ENCODE peak calls at places on chromosomes 1 and 21, in five cellular contexts. One of them, this sample, is unnamed. For H3K27me3, the result is how much of the 10 kb centered on the place peaks cover.

GRCh38 chr1:37240897-37241296 is 206.6 kb upstream of the GRIK3 start:
- DNase-seq in Peyer's patch: no peak
- DNase-seq in osteoblast: no peak
- DNase-seq in mammary epithelial cell: no peak
- DNase-seq in fibroblast of lung: no peak
- DNase-seq in this sample: no peak

GRCh38 chr1:231053493-231054162 is 13.6 kb upstream of the FAM89A start:
- DNase-seq in mammary epithelial cell: no peak
- DNase-seq in Peyer's patch: peak
- DNase-seq in fibroblast of lung: peak
- DNase-seq in osteoblast: peak
- DNase-seq in this sample: no peak

GRCh38 chr1:173616859-173617258 is 14.0 kb upstream of the SLC9C2 start:
- DNase-seq in fibroblast of lung: no peak
- DNase-seq in mammary epithelial cell: no peak
- DNase-seq in Peyer's patch: no peak
- DNase-seq in osteoblast: no peak
- DNase-seq in this sample: no peak

GRCh38 chr21:25970254-25970930 is 200.2 kb downstream of the APP start:
- DNase-seq in fibroblast of lung: no peak
- DNase-seq in Peyer's patch: no peak
- DNase-seq in osteoblast: no peak
- DNase-seq in mammary epithelial cell: no peak
- DNase-seq in this sample: no peak

GRCh38 chr1:175373786-175374623 is 181.4 kb upstream of the KIAA0040 start:
- DNase-seq in mammary epithelial cell: no peak
- DNase-seq in osteoblast: no peak
- DNase-seq in fibroblast of lung: peak
- DNase-seq in Peyer's patch: peak
- DNase-seq in this sample: no peak

GRCh38 chr1:39737546-39738169 is 1.0 kb upstream of the PPIE start:
- DNase-seq in fibroblast of lung: peak
- DNase-seq in Peyer's patch: no peak
- DNase-seq in mammary epithelial cell: no peak
- DNase-seq in osteoblast: no peak
- DNase-seq in this sample: no peak

GRCh38 chr1:50471967-50472366 is 48.7 kb upstream of the DMRTA2 start:
- DNase-seq in mammary epithelial cell: no peak
- DNase-seq in Peyer's patch: no peak
- DNase-seq in fibroblast of lung: no peak
- DNase-seq in osteoblast: no peak
- DNase-seq in this sample: no peak

GRCh38 chr1:31669786-31670582 is 25.3 kb upstream of the PEF1 start:
- DNase-seq in mammary epithelial cell: peak
- DNase-seq in fibroblast of lung: peak
- DNase-seq in Peyer's patch: peak
- DNase-seq in osteoblast: peak
- DNase-seq in this sample: no peak

GRCh38 chr1:40606160-40606559 is 59.3 kb downstream of the RIMS3 start:
- DNase-seq in mammary epithelial cell: no peak
- DNase-seq in fibroblast of lung: no peak
- DNase-seq in Peyer's patch: no peak
- DNase-seq in osteoblast: no peak
- DNase-seq in this sample: no peak

DNA sequence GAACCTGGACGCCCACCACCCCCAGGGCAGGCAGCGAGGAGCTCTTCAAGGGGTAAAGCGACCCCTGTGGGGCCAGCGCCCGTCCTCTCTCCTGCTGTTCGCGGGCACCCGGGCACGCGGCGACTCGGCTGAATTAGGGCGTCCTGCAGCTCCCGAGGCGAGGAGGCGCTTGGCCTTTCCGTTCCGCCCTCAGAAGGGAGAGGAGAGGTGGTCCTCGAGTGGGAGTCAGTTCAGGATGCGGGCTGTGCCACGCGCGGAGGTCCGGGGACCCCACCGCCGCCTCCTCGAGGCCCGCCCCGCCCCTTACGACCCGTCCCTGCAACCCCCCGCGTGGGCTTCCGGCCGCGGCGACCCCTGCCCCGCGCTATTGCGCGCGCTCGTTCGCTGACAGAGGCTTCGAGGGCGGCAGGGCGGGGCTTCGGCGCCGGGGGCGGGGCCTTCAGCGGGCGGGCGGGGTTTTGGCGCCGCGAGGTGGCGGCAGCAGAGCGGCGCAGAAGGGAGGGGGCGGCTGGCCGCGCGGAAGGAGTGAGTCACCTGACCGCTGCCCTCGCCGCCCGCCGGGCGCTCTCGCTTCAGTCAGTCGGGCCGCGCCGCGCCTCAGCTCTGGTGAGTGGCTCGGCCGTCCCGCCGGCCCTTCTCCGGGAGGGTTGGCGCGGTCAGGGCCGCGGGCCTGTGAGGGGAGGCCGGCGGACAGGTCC is at the start of gene BACH1:
- DNase-seq in osteoblast: peak
- DNase-seq in mammary epithelial cell: peak
- DNase-seq in fibroblast of lung: peak
- DNase-seq in Peyer's patch: peak
- DNase-seq in this sample: peak
- TF ChIP-seq CTCF in osteoblast: peak
- TF ChIP-seq CTCF in mammary epithelial cell: peak
- TF ChIP-seq CTCF in fibroblast of lung: no peak
- TF ChIP-seq CTCF in Peyer's patch: peak
- TF ChIP-seq CTCF in this sample: peak

GRCh38 chr1:17053685-17054410 is at the start of gene SDHB:
- DNase-seq in mammary epithelial cell: peak
- DNase-seq in Peyer's patch: peak
- DNase-seq in fibroblast of lung: peak
- DNase-seq in osteoblast: peak
- DNase-seq in this sample: peak

GRCh38 chr1:17055801-17056200 is 2.0 kb upstream of the SDHB start:
- DNase-seq in osteoblast: no peak
- DNase-seq in Peyer's patch: no peak
- DNase-seq in fibroblast of lung: no peak
- DNase-seq in mammary epithelial cell: no peak
- DNase-seq in this sample: no peak

GRCh38 chr1:17047924-17048323 is 5.9 kb downstream of the SDHB start:
- DNase-seq in osteoblast: no peak
- DNase-seq in mammary epithelial cell: no peak
- DNase-seq in Peyer's patch: no peak
- DNase-seq in fibroblast of lung: no peak
- DNase-seq in this sample: no peak

GRCh38 chr1:17053071-17053684 is 654 bp downstream of the SDHB start:
- DNase-seq in osteoblast: no peak
- DNase-seq in mammary epithelial cell: no peak
- DNase-seq in Peyer's patch: no peak
- DNase-seq in fibroblast of lung: no peak
- DNase-seq in this sample: no peak

DNA sequence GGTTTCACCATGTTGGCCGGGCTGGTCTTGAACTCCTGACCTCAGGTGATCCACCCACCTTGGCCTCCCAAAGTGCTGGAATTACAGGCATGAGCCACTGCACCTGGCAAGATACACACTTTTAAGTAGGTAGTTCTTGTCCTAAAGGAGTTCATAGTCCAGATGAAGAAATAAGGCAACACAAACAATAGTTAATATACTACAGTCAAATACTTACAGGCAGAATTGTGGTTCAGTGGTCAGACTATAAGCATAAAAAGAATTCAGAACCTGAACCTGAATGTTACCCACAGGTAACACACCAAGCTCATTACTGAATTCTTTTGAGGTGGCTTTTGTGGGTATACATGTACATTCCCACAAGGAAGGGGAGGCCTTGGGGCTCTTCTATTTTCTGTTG is 1.8 kb downstream of the SDHB start:
- DNase-seq in fibroblast of lung: no peak
- DNase-seq in mammary epithelial cell: no peak
- DNase-seq in Peyer's patch: no peak
- DNase-seq in osteoblast: no peak
- DNase-seq in this sample: no peak
- H3K4me3 ChIP-seq in fibroblast of lung: no peak
- H3K4me3 ChIP-seq in mammary epithelial cell: no peak
- H3K4me3 ChIP-seq in Peyer's patch: no peak
- H3K4me3 ChIP-seq in osteoblast: no peak
- H3K4me3 ChIP-seq in this sample: no peak

GRCh38 chr1:206504363-206504713 is 3.0 kb upstream of the RASSF5 start:
- DNase-seq in fibroblast of lung: no peak
- DNase-seq in osteoblast: no peak
- DNase-seq in Peyer's patch: no peak
- DNase-seq in mammary epithelial cell: no peak
- DNase-seq in this sample: no peak
- H3K27me3 ChIP-seq in fibroblast of lung: under half
- H3K27me3 ChIP-seq in osteoblast: under half
- H3K27me3 ChIP-seq in Peyer's patch: under half
- H3K27me3 ChIP-seq in mammary epithelial cell: under half
- H3K27me3 ChIP-seq in this sample: under half

DNA sequence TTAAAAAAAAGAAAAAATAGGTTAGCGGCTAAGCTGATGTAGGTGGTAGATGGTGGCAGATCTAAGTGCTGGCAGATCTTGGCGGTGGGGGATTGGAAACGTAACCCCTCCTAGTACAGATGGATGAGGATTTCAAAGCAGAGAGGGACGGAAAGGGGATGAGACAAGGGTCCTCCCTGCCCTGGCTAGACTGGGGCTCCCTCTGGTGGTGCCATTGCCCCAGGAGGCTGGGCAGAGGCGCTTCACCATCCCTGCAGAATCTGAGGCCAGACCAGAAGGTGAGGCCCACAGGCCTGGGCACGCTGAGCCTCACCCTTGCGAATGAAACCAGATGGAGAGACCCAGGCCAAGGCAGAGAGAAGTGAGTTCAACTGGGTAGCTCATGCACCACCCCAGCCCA is 7.0 kb upstream of the PLEKHA6 start:
- DNase-seq in mammary epithelial cell: no peak
- DNase-seq in osteoblast: no peak
- DNase-seq in Peyer's patch: no peak
- DNase-seq in fibroblast of lung: no peak
- DNase-seq in this sample: no peak
- TF ChIP-seq CTCF in mammary epithelial cell: peak
- TF ChIP-seq CTCF in osteoblast: peak
- TF ChIP-seq CTCF in Peyer's patch: peak
- TF ChIP-seq CTCF in fibroblast of lung: peak
- TF ChIP-seq CTCF in this sample: peak

DNA sequence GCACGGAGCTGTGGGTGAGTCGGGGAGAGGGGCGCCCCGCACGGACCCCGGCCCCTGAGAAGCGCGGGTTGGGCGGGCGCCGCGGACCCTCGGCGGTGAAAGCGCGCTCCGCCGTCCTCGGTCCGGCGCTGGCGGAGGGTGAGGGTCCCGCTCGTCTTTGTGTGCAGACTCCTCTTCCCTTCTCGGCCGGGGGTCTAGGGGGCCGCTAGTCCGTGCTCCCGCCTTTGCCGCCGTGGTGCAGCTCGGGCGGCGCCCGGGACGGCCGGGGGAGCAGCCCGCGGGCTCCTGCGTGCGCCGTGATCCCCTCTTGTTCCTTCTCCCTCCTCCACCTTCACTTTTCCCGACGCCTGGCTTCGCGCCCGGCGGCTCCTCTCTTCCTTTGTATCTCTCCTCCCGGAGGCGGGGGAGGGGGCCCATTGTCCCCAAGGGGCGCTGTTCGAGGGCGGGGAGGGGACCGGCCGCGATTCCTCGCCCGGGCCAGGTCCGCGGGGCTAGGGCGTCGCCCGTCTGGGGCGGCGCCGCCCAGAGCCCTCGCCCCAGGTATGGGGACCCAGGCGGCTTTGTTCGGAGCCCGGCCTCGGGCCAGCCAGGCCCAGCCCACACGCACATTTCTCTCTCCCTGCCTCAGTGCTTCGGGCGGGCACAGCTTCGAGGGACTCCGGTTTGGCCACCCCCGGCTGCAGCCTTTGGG is 519 bp downstream of the FNBP1L start:
- DNase-seq in mammary epithelial cell: peak
- DNase-seq in fibroblast of lung: no peak
- DNase-seq in osteoblast: peak
- DNase-seq in Peyer's patch: peak
- DNase-seq in this sample: no peak
- H3K4me3 ChIP-seq in mammary epithelial cell: peak
- H3K4me3 ChIP-seq in fibroblast of lung: peak
- H3K4me3 ChIP-seq in osteoblast: peak
- H3K4me3 ChIP-seq in Peyer's patch: peak
- H3K4me3 ChIP-seq in this sample: peak

DNA sequence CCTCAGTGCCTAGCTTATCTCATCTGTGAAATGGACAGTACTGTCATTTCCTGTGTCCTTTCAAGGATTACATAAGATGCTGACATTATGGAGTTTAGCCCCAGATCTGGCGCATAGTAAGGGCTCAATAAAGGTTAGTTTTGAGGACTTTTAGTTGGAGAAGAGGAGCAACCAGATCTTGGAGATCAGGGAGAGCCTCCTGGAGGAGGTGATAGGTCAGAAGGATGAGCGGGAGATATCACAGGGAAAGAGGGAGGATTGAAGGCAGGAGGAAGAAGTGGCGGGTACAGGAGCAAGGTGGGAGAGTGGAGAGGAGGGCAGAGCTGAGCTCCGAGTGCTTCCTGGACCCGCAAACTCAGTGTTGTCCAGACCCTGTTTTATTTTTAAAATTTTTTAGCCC is 17.5 kb downstream of the SLC66A1 start:
- DNase-seq in osteoblast: peak
- DNase-seq in fibroblast of lung: no peak
- DNase-seq in Peyer's patch: no peak
- DNase-seq in mammary epithelial cell: no peak
- DNase-seq in this sample: no peak
- H3K27me3 ChIP-seq in osteoblast: under half
- H3K27me3 ChIP-seq in fibroblast of lung: under half
- H3K27me3 ChIP-seq in Peyer's patch: under half
- H3K27me3 ChIP-seq in mammary epithelial cell: under half
- H3K27me3 ChIP-seq in this sample: under half

GRCh38 chr1:54540891-54541290 is 7.1 kb upstream of the ACOT11 start:
- DNase-seq in Peyer's patch: no peak
- DNase-seq in osteoblast: no peak
- DNase-seq in fibroblast of lung: no peak
- DNase-seq in mammary epithelial cell: no peak
- DNase-seq in this sample: no peak

GRCh38 chr1:54543729-54544496 is 4.1 kb upstream of the ACOT11 start:
- DNase-seq in osteoblast: peak
- DNase-seq in mammary epithelial cell: peak
- DNase-seq in Peyer's patch: no peak
- DNase-seq in fibroblast of lung: no peak
- DNase-seq in this sample: no peak

GRCh38 chr1:54542962-54543539 is 5.0 kb upstream of the ACOT11 start:
- DNase-seq in osteoblast: peak
- DNase-seq in fibroblast of lung: no peak
- DNase-seq in mammary epithelial cell: no peak
- DNase-seq in Peyer's patch: no peak
- DNase-seq in this sample: no peak

GRCh38 chr1:54545916-54546635 is 2.0 kb upstream of the ACOT11 start:
- DNase-seq in mammary epithelial cell: no peak
- DNase-seq in fibroblast of lung: no peak
- DNase-seq in Peyer's patch: no peak
- DNase-seq in osteoblast: peak
- DNase-seq in this sample: no peak

GRCh38 chr1:54542120-54542961 is 5.7 kb upstream of the ACOT11 start:
- DNase-seq in osteoblast: peak
- DNase-seq in fibroblast of lung: peak
- DNase-seq in Peyer's patch: peak
- DNase-seq in mammary epithelial cell: peak
- DNase-seq in this sample: peak
- TF ChIP-seq CTCF in osteoblast: no peak
- TF ChIP-seq CTCF in fibroblast of lung: no peak
- TF ChIP-seq CTCF in Peyer's patch: peak
- TF ChIP-seq CTCF in mammary epithelial cell: peak
- TF ChIP-seq CTCF in this sample: no peak

GRCh38 chr1:226425431-226426031 is 17.6 kb upstream of the PARP1 start:
- DNase-seq in osteoblast: no peak
- DNase-seq in fibroblast of lung: no peak
- DNase-seq in Peyer's patch: peak
- DNase-seq in mammary epithelial cell: no peak
- DNase-seq in this sample: no peak
- H3K4me3 ChIP-seq in osteoblast: no peak
- H3K4me3 ChIP-seq in fibroblast of lung: no peak
- H3K4me3 ChIP-seq in Peyer's patch: no peak
- H3K4me3 ChIP-seq in mammary epithelial cell: no peak
- H3K4me3 ChIP-seq in this sample: peak

This sample was measured in GM06990.